ENCODE peak calls at places on chromosomes 12 and 14, in four cellular contexts. One of them, this sample, is unnamed.

GRCh38 chr12:129106772-129107171 is 253.5 kb downstream of the GLT1D1 start:
- DNase-seq in hypothalamus: no peak
- DNase-seq in aorta: no peak
- DNase-seq in CD4-positive, CD25-positive, alpha-beta regulatory T cell: no peak
- DNase-seq in this sample: no peak

GRCh38 chr14:69081271-69081670 is 71.6 kb downstream of the DCAF5 start:
- DNase-seq in CD4-positive, CD25-positive, alpha-beta regulatory T cell: no peak
- DNase-seq in aorta: no peak
- DNase-seq in hypothalamus: no peak
- DNase-seq in this sample: no peak

GRCh38 chr14:101761881-101762529 is 496 bp downstream of the PPP2R5C start:
- DNase-seq in hypothalamus: no peak
- DNase-seq in aorta: peak
- DNase-seq in CD4-positive, CD25-positive, alpha-beta regulatory T cell: peak
- DNase-seq in this sample: no peak

GRCh38 chr14:38350102-38350501 is 94.2 kb upstream of the CLEC14A start:
- DNase-seq in aorta: no peak
- DNase-seq in CD4-positive, CD25-positive, alpha-beta regulatory T cell: no peak
- DNase-seq in hypothalamus: no peak
- DNase-seq in this sample: no peak

GRCh38 chr14:93688239-93688666 is 100.0 kb downstream of the PRIMA1 start:
- DNase-seq in hypothalamus: no peak
- DNase-seq in CD4-positive, CD25-positive, alpha-beta regulatory T cell: no peak
- DNase-seq in aorta: no peak
- DNase-seq in this sample: no peak

GRCh38 chr12:52454411-52455201 is 2.7 kb upstream of the KRT6B start:
- DNase-seq in CD4-positive, CD25-positive, alpha-beta regulatory T cell: no peak
- DNase-seq in aorta: no peak
- DNase-seq in hypothalamus: no peak
- DNase-seq in this sample: no peak

GRCh38 chr12:122948605-122949004 is 17.7 kb downstream of the ABCB9 start:
- DNase-seq in CD4-positive, CD25-positive, alpha-beta regulatory T cell: no peak
- DNase-seq in hypothalamus: no peak
- DNase-seq in aorta: no peak
- DNase-seq in this sample: no peak

GRCh38 chr14:99728981-99729451 is 44.9 kb downstream of the CYP46A1 start:
- DNase-seq in aorta: peak
- DNase-seq in hypothalamus: no peak
- DNase-seq in CD4-positive, CD25-positive, alpha-beta regulatory T cell: no peak
- DNase-seq in this sample: no peak

GRCh38 chr12:92439397-92439779 is 263.4 kb upstream of the PLEKHG7 start:
- DNase-seq in CD4-positive, CD25-positive, alpha-beta regulatory T cell: no peak
- DNase-seq in aorta: no peak
- DNase-seq in hypothalamus: no peak
- DNase-seq in this sample: no peak

GRCh38 chr12:48003226-48004038 is 844 bp downstream of the COL2A1 start:
- DNase-seq in aorta: no peak
- DNase-seq in CD4-positive, CD25-positive, alpha-beta regulatory T cell: peak
- DNase-seq in hypothalamus: no peak
- DNase-seq in this sample: no peak

GRCh38 chr12:132429932-132430643 is 59.9 kb upstream of the FBRSL1 start:
- DNase-seq in CD4-positive, CD25-positive, alpha-beta regulatory T cell: peak
- DNase-seq in aorta: no peak
- DNase-seq in hypothalamus: no peak
- DNase-seq in this sample: peak

GRCh38 chr14:95123895-95124579 is 33.3 kb downstream of the DICER1 start:
- DNase-seq in hypothalamus: no peak
- DNase-seq in CD4-positive, CD25-positive, alpha-beta regulatory T cell: no peak
- DNase-seq in aorta: no peak
- DNase-seq in this sample: no peak

GRCh38 chr12:54126696-54127537 is 61.9 kb downstream of the SMUG1 start:
- DNase-seq in CD4-positive, CD25-positive, alpha-beta regulatory T cell: no peak
- DNase-seq in hypothalamus: no peak
- DNase-seq in aorta: peak
- DNase-seq in this sample: no peak

This sample was measured in Jurkat, Clone E6-1.